ENCODE peak calls at places on chromosomes 6 and 20, in nine cellular contexts. F, G, J, P, C, X, T, H and N are unnamed samples.

GRCh38 chr20:11180186-11180585 is 506.4 kb upstream of the JAG1 start:
- DNase-seq in C (no peak), F (no peak), H (no peak), T (no peak), G (no peak), P (no peak), X (no peak), J (no peak), N (no peak)

GRCh38 chr6:134446901-134447300 is 129.0 kb upstream of the SGK1 start:
- DNase-seq in H (no peak), X (no peak), G (no peak), C (no peak), J (no peak), P (no peak), T (no peak), F (no peak), N (no peak)

GRCh38 chr20:32619586-32619985 is 34.5 kb upstream of the NOL4L start:
- DNase-seq in J (no peak), X (no peak), T (no peak), H (no peak), P (no peak), F (no peak), C (no peak), G (no peak), N (no peak)

GRCh38 chr20:8190043-8190880 is 58.2 kb downstream of the PLCB1 start:
- DNase-seq in P (no peak), J (no peak), H (no peak), X (no peak), C (no peak), F (no peak), T (no peak), G (no peak), N (no peak)

GRCh38 chr20:53735536-53736050 is 142.0 kb upstream of the ZNF217 start:
- DNase-seq in H (peak), T (no peak), C (no peak), X (peak), J (peak), G (no peak), F (peak), P (no peak), N (peak)

GRCh38 chr20:57159193-57159851 is 107.1 kb downstream of the BMP7 start:
- DNase-seq in X (no peak), P (no peak), J (no peak), F (no peak), T (no peak), G (no peak), H (no peak), C (no peak), N (no peak)

GRCh38 chr20:63416631-63417030 is 55.5 kb upstream of the CHRNA4 start:
- DNase-seq in X (no peak), T (no peak), P (no peak), F (no peak), G (no peak), H (no peak), J (no peak), C (no peak), N (no peak)

GRCh38 chr6:20117474-20117873 is 94.8 kb downstream of the MBOAT1 start:
- DNase-seq in G (no peak), X (no peak), P (no peak), J (no peak), H (no peak), F (peak), C (no peak), T (peak), N (no peak)

GRCh38 chr6:137698636-137699035 is 168.4 kb upstream of the TNFAIP3 start:
- DNase-seq in J (no peak), G (peak), X (no peak), P (no peak), C (no peak), H (no peak), F (no peak), T (no peak), N (no peak)

GRCh38 chr20:18180815-18181214 is 43.2 kb downstream of the KAT14 start:
- DNase-seq in C (no peak), T (no peak), P (no peak), J (no peak), H (no peak), X (no peak), F (no peak), G (no peak), N (no peak)

GRCh38 chr6:167893416-167893815 is 66.7 kb downstream of the AFDN start:
- DNase-seq in J (no peak), G (no peak), C (no peak), T (no peak), F (no peak), H (peak), X (no peak), P (no peak), N (no peak)

GRCh38 chr6:45663181-45664180 is 285.7 kb upstream of the SUPT3H start:
- DNase-seq in F (no peak), G (peak), J (no peak), C (peak), T (no peak), X (no peak), P (peak), H (no peak), N (no peak)